ENCODE peak calls at places on chromosomes 12 and 14, in six cellular contexts. P, T, A, E, M and U are unnamed samples.

GRCh38 chr14:59374048-59374447 is 91.1 kb downstream of the GPR135 start:
- DNase-seq in P (no peak), E (no peak), T (no peak), M (peak), A (no peak), U (no peak)

GRCh38 chr12:121765573-121765972 is 27.9 kb downstream of the RHOF start:
- DNase-seq in M (no peak), T (no peak), A (peak), E (no peak), P (no peak), U (no peak)

GRCh38 chr12:71223139-71223538 is 65.3 kb upstream of the TSPAN8 start:
- DNase-seq in T (no peak), P (no peak), E (no peak), A (no peak), M (no peak), U (no peak)

GRCh38 chr12:19988457-19988856 is 379.9 kb upstream of the PDE3A start:
- DNase-seq in E (peak), M (no peak), A (no peak), P (no peak), T (no peak), U (no peak)

GRCh38 chr12:51378749-51379148 is 12.5 kb downstream of the GALNT6 start:
- DNase-seq in T (no peak), M (no peak), P (no peak), E (no peak), A (no peak), U (no peak)

GRCh38 chr12:5022030-5022429 is 21.6 kb upstream of the KCNA5 start:
- DNase-seq in A (no peak), P (no peak), M (no peak), T (no peak), E (no peak), U (no peak)

GRCh38 chr14:105022276-105022670 is 1.4 kb upstream of the CDCA4 start:
- DNase-seq in T (no peak), A (no peak), P (no peak), E (no peak), M (no peak), U (no peak)

GRCh38 chr12:114185036-114185435 is 218.9 kb upstream of the RBM19 start:
- DNase-seq in E (no peak), M (no peak), P (no peak), T (no peak), A (no peak), U (no peak)

GRCh38 chr12:10397311-10397710 is 7.5 kb upstream of the KLRK1 start:
- DNase-seq in M (no peak), P (no peak), A (no peak), T (no peak), E (no peak), U (no peak)

GRCh38 chr14:102902086-102902485 is 20.4 kb upstream of the AMN start:
- DNase-seq in M (no peak), P (no peak), T (peak), A (no peak), E (no peak), U (no peak)

GRCh38 chr12:103540319-103540718 is 44.6 kb upstream of the C12orf42 start:
- DNase-seq in T (no peak), A (no peak), P (no peak), M (no peak), E (no peak), U (no peak)

GRCh38 chr12:108337235-108338223 is 1.6 kb downstream of the CMKLR1 start:
- DNase-seq in P (no peak), T (peak), A (peak), M (peak), E (peak), U (no peak)

GRCh38 chr14:72744416-72745120 is 149.3 kb downstream of the DPF3 start:
- DNase-seq in E (no peak), P (no peak), A (no peak), M (no peak), T (no peak), U (no peak)

GRCh38 chr12:110844551-110845395 is 2.0 kb upstream of the CCDC63 start:
- DNase-seq in A (no peak), M (no peak), P (no peak), T (peak), E (no peak), U (no peak)

GRCh38 chr14:28763914-28764848 is 2.4 kb upstream of the FOXG1 start:
- DNase-seq in T (no peak), E (no peak), M (no peak), P (no peak), A (no peak), U (no peak)

GRCh38 chr12:43352001-43352400 is 200.0 kb downstream of the ADAMTS20 start:
- DNase-seq in E (peak), T (no peak), P (no peak), M (no peak), A (no peak), U (no peak)

GRCh38 chr12:114668151-114668891 is 15.7 kb downstream of the TBX3 start:
- DNase-seq in P (peak), A (peak), T (peak), M (peak), E (peak), U (no peak)

GRCh38 chr14:71050227-71050823 is 143.1 kb downstream of the PCNX1 start:
- DNase-seq in A (no peak), M (no peak), P (no peak), E (peak), T (peak), U (no peak)

GRCh38 chr14:104252256-104253215 is 114.1 kb downstream of the KIF26A start:
- DNase-seq in M (no peak), T (no peak), A (no peak), E (no peak), P (no peak), U (no peak)

GRCh38 chr12:67766370-67766769 is 117.8 kb downstream of the DYRK2 start:
- DNase-seq in A (no peak), T (no peak), M (no peak), P (no peak), E (no peak), U (no peak)

GRCh38 chr12:5022465-5023061 is 21.1 kb upstream of the KCNA5 start:
- DNase-seq in E (peak), M (peak), A (peak), T (peak), P (peak), U (no peak)

GRCh38 chr12:128817115-128818015 is 6.4 kb downstream of the SLC15A4 start:
- DNase-seq in T (peak), E (no peak), P (no peak), M (no peak), A (no peak), U (peak)

GRCh38 chr14:35695647-35696046 is 113.4 kb downstream of the RALGAPA1 start:
- DNase-seq in M (no peak), P (no peak), E (peak), T (no peak), A (no peak), U (no peak)

GRCh38 chr12:12724421-12725085 is 7.4 kb downstream of the CDKN1B start:
- DNase-seq in P (no peak), T (peak), A (no peak), M (no peak), E (no peak), U (no peak)

GRCh38 chr14:34380446-34380845 is 81.6 kb downstream of the SPTSSA start:
- DNase-seq in A (no peak), T (no peak), M (no peak), P (no peak), E (no peak), U (no peak)
- H3K9ac ChIP-seq in A (no peak), T (no peak), M (no peak), P (no peak), E (no peak), U (no peak)

DNA sequence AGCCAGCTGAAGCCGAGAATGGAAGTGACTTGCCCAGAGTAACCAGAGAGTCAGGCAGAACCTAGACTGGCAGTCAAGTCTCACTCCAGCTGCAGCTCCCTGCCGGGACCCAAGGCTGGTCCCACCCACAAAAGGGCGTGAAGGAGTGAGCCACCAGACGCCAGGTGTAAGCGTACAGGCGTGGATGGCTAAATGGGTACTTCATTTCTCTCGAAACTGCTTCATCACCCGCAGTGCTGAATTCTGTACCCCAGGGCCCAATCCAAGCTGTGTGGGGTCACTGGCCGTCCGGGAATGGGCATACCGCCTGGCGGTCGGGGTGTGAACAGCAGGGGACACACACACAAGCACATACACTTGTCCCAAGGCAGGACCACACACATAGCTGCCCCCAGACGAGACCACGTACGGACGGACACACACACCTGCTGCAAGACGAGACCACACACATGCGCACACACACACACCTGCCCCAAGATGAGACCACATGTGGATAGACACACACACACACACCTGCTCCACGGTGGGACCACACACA is 34.8 kb downstream of the DEGS2 start:
- DNase-seq in E (no peak), A (no peak), P (no peak), M (no peak), T (no peak), U (no peak)
- TF ChIP-seq POLR2AphosphoS5 in E (no peak), A (no peak), P (no peak), M (no peak), T (no peak), U (no peak)

DNA sequence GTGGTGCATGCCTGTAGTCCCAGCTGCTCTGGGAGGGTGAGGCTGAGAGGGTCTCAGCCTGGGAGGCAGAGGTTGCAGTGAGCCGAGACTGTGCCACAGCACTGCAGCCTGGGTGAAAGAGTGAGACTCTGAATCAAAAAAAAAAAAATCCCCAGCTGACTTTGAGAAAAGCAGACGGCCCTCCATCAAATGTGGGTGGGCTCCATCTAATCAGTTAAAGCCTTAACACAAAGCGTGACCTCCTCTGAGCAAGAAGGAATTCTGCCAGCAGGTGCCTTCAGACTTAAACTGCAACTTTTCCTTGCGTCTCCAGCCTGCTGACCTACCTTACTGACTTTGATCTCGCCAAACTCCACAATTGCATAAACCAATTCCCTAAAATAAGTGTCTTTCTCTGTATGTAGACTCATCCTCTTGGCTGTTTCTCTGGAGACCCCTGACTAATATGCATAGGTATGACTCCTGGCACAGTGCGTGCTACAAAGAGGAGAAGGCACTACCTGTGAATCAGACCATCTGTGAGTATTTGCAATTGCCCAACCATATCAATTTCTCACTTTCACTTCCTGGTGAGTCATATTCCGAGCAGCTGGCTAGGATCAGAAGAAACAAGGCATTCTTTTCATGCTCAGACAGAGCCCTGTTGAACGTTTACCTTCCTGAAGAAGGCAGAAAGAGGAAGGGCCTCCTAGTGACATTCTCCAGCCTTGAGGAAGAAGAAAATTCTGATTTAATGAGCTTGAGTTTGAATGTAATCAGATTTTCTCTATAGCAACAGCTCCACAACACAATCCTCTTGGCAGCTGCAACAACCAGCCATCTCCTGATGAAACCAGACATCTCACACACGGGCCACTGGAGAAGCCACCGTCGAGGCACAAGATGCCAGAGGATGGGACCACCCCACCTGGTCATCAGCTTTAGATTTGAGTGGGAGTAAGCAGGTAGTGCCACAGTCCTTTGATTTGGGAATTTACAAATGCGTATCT is 54.3 kb downstream of the CLMN start:
- DNase-seq in A (peak), P (no peak), E (peak), M (peak), T (no peak), U (no peak)
- H3K9ac ChIP-seq in A (peak), P (no peak), E (peak), M (peak), T (peak), U (no peak)

DNA sequence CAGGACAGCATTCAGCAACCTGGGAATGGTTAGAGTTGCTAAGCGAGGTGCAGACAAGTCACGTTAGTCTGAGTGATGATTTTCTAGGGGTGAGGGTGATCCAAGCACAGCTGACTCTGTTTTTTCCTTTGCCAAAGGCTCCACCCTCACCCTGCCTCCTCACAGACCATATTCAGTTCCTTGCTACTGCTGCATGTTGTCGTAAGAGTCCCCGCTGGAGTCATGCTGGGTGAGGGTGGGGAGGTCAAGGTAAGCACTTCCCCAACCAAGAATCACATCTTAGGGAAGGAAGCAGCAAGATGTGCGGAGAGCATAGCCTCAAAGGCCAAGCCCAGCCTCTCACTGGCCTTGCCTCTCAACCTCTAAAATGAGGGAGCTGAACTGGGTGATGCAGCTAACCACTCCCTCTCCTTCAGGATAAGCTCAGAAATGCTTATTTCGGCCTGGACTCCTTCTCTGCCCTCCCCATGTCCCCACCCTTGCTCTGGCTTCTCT is 66.8 kb upstream of the ACTN1 start:
- DNase-seq in M (no peak), P (no peak), E (peak), T (no peak), A (no peak), U (no peak)
- TF ChIP-seq POLR2AphosphoS5 in M (no peak), P (no peak), E (no peak), T (no peak), A (no peak), U (no peak)

GRCh38 chr14:95460647-95461478 is 55.6 kb downstream of the SYNE3 start:
- DNase-seq in A (peak), M (no peak), E (peak), T (no peak), P (no peak), U (no peak)
- H3K9ac ChIP-seq in A (no peak), M (no peak), E (no peak), T (no peak), P (no peak), U (no peak)